ENCODE peak calls at places on chromosome 6, in nine cellular contexts. One of them, this sample, is unnamed.

GRCh38 chr6:137036566-137037300 is 8.0 kb downstream of the IL20RA start:
- DNase-seq in breast epithelium: peak
- DNase-seq in spleen: no peak
- DNase-seq in prostate gland: no peak
- DNase-seq in HepG2: peak
- DNase-seq in transverse colon: peak
- DNase-seq in esophagus muscularis mucosa: no peak
- DNase-seq in upper lobe of left lung: no peak
- DNase-seq in H1: no peak
- DNase-seq in this sample: no peak

GRCh38 chr6:6191476-6191875 is 129.0 kb downstream of the F13A1 start:
- DNase-seq in prostate gland: no peak
- DNase-seq in spleen: no peak
- DNase-seq in H1: no peak
- DNase-seq in upper lobe of left lung: no peak
- DNase-seq in esophagus muscularis mucosa: peak
- DNase-seq in transverse colon: no peak
- DNase-seq in breast epithelium: no peak
- DNase-seq in HepG2: peak
- DNase-seq in this sample: no peak

GRCh38 chr6:37882724-37883413 is 63.3 kb downstream of the ZFAND3 start:
- DNase-seq in esophagus muscularis mucosa: no peak
- DNase-seq in spleen: no peak
- DNase-seq in breast epithelium: no peak
- DNase-seq in transverse colon: no peak
- DNase-seq in H1: no peak
- DNase-seq in upper lobe of left lung: no peak
- DNase-seq in HepG2: peak
- DNase-seq in prostate gland: no peak
- DNase-seq in this sample: no peak

GRCh38 chr6:78910611-78911134 is 43.3 kb downstream of the IRAK1BP1 start:
- DNase-seq in spleen: peak
- DNase-seq in upper lobe of left lung: peak
- DNase-seq in HepG2: no peak
- DNase-seq in transverse colon: peak
- DNase-seq in prostate gland: no peak
- DNase-seq in breast epithelium: no peak
- DNase-seq in H1: peak
- DNase-seq in esophagus muscularis mucosa: no peak
- DNase-seq in this sample: peak

GRCh38 chr6:158686791-158687381 is 37.0 kb downstream of the SYTL3 start:
- DNase-seq in esophagus muscularis mucosa: no peak
- DNase-seq in transverse colon: peak
- DNase-seq in HepG2: no peak
- DNase-seq in breast epithelium: no peak
- DNase-seq in H1: no peak
- DNase-seq in prostate gland: no peak
- DNase-seq in upper lobe of left lung: no peak
- DNase-seq in spleen: peak
- DNase-seq in this sample: peak

GRCh38 chr6:43093361-43094289 is 17.5 kb downstream of the PTK7 start:
- DNase-seq in H1: no peak
- DNase-seq in upper lobe of left lung: no peak
- DNase-seq in esophagus muscularis mucosa: no peak
- DNase-seq in transverse colon: peak
- DNase-seq in breast epithelium: no peak
- DNase-seq in HepG2: peak
- DNase-seq in prostate gland: no peak
- DNase-seq in spleen: peak
- DNase-seq in this sample: no peak

GRCh38 chr6:109243863-109244825 is 138.1 kb downstream of the CD164 start:
- DNase-seq in esophagus muscularis mucosa: peak
- DNase-seq in spleen: no peak
- DNase-seq in HepG2: no peak
- DNase-seq in breast epithelium: no peak
- DNase-seq in prostate gland: no peak
- DNase-seq in upper lobe of left lung: no peak
- DNase-seq in H1: no peak
- DNase-seq in transverse colon: no peak
- DNase-seq in this sample: no peak

GRCh38 chr6:122726649-122727048 is 52.9 kb upstream of the FABP7 start:
- DNase-seq in H1: no peak
- DNase-seq in HepG2: peak
- DNase-seq in prostate gland: no peak
- DNase-seq in spleen: no peak
- DNase-seq in breast epithelium: no peak
- DNase-seq in upper lobe of left lung: no peak
- DNase-seq in transverse colon: no peak
- DNase-seq in esophagus muscularis mucosa: no peak
- DNase-seq in this sample: no peak

GRCh38 chr6:167497387-167498056 is 172.6 kb downstream of the TTLL2 start:
- DNase-seq in esophagus muscularis mucosa: no peak
- DNase-seq in prostate gland: no peak
- DNase-seq in transverse colon: no peak
- DNase-seq in H1: no peak
- DNase-seq in upper lobe of left lung: no peak
- DNase-seq in breast epithelium: no peak
- DNase-seq in spleen: no peak
- DNase-seq in HepG2: peak
- DNase-seq in this sample: no peak

GRCh38 chr6:133837801-133838349 is 51.0 kb upstream of the TCF21 start:
- DNase-seq in esophagus muscularis mucosa: no peak
- DNase-seq in upper lobe of left lung: peak
- DNase-seq in H1: peak
- DNase-seq in transverse colon: peak
- DNase-seq in prostate gland: peak
- DNase-seq in spleen: peak
- DNase-seq in HepG2: peak
- DNase-seq in breast epithelium: no peak
- DNase-seq in this sample: peak

GRCh38 chr6:157921685-157922367 is 59.8 kb upstream of the SYNJ2 start:
- DNase-seq in H1: no peak
- DNase-seq in spleen: no peak
- DNase-seq in prostate gland: no peak
- DNase-seq in esophagus muscularis mucosa: no peak
- DNase-seq in upper lobe of left lung: no peak
- DNase-seq in HepG2: no peak
- DNase-seq in breast epithelium: no peak
- DNase-seq in transverse colon: no peak
- DNase-seq in this sample: no peak

DNA sequence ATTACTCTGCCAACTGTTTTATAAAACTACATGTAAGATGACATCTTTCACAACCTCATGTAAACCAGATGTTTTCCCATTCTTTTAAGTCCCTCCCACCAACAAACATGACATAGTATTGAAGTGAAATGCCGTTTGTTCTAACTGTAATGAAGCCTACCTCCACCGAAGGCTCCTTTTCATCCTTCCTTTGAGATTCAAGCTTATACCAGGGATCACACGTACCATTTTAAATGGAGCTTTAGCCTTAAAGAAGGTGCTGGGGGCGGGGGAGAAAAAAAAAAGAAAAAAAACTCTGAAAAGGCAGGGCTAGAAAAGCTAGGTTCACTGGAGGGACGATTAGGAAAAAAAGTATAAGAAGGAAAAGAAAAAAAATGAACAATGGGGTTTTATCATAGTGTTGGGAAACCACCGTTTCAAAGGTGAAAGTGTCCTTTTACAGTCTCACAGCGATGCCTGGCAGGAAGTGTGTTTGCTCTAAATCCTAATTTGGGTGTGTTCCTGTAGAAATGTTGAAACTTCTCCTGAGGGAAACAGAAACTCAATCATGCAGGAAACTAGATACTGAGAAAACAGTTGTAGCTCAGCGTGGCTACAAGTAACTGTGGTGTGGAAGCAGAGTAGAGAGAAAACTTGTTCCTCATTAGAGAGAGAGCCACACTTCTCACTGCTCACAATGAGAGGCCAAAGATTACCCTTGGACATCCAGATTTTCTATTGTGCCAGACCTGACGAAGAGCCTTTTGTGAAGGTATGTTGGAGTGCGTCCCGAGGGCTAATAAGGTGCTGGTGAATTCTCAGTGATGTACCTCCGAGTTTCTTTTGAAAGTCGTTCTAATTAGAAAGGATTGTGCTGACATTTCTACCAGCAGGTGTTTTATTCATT is 37.6 kb upstream of the HINT3 start:
- DNase-seq in spleen: no peak
- DNase-seq in breast epithelium: no peak
- DNase-seq in upper lobe of left lung: no peak
- DNase-seq in H1: no peak
- DNase-seq in transverse colon: peak
- DNase-seq in esophagus muscularis mucosa: no peak
- DNase-seq in prostate gland: peak
- DNase-seq in HepG2: peak
- DNase-seq in this sample: peak
- TF ChIP-seq POLR2A in spleen: no peak
- TF ChIP-seq POLR2A in breast epithelium: peak
- TF ChIP-seq POLR2A in upper lobe of left lung: peak
- TF ChIP-seq POLR2A in H1: no peak
- TF ChIP-seq POLR2A in transverse colon: peak
- TF ChIP-seq POLR2A in esophagus muscularis mucosa: no peak
- TF ChIP-seq POLR2A in prostate gland: peak
- TF ChIP-seq POLR2A in HepG2: peak
- TF ChIP-seq POLR2A in this sample: peak

DNA sequence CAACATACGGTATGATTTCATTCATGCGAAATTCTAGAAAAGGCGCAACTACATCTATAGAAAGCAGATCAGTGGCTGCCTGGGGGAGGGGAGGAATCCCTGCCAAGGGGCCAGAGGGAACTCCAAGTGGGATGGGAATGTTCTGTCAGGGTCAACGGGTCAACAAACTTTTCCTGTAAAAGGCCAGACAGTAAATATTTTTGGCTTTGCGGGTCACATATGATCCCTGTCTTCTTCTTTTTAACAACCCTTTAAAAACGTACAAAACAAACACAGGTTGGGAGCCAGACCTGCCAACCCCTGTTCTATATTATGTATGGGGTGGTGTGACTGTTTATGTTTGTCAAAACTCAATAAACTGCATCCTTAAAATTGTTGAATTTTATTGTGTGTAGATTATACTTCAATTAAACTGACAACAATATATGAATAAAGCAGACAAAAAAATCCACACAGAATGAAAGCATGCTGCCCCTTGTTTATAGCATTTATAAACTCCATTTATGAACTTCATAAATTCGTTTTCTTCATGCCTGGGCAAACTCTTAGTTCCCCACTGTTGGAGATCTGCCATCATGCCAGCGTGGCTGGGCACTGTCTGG is 56.6 kb upstream of the TRAF3IP2 start:
- DNase-seq in spleen: no peak
- DNase-seq in H1: no peak
- DNase-seq in upper lobe of left lung: no peak
- DNase-seq in breast epithelium: no peak
- DNase-seq in transverse colon: no peak
- DNase-seq in esophagus muscularis mucosa: no peak
- DNase-seq in HepG2: no peak
- DNase-seq in prostate gland: no peak
- DNase-seq in this sample: no peak
- TF ChIP-seq POLR2AphosphoS5 in spleen: no peak
- TF ChIP-seq POLR2AphosphoS5 in H1: no peak
- TF ChIP-seq POLR2AphosphoS5 in upper lobe of left lung: no peak
- TF ChIP-seq POLR2AphosphoS5 in breast epithelium: no peak
- TF ChIP-seq POLR2AphosphoS5 in transverse colon: peak
- TF ChIP-seq POLR2AphosphoS5 in esophagus muscularis mucosa: no peak
- TF ChIP-seq POLR2AphosphoS5 in HepG2: no peak
- TF ChIP-seq POLR2AphosphoS5 in prostate gland: peak
- TF ChIP-seq POLR2AphosphoS5 in this sample: no peak

DNA sequence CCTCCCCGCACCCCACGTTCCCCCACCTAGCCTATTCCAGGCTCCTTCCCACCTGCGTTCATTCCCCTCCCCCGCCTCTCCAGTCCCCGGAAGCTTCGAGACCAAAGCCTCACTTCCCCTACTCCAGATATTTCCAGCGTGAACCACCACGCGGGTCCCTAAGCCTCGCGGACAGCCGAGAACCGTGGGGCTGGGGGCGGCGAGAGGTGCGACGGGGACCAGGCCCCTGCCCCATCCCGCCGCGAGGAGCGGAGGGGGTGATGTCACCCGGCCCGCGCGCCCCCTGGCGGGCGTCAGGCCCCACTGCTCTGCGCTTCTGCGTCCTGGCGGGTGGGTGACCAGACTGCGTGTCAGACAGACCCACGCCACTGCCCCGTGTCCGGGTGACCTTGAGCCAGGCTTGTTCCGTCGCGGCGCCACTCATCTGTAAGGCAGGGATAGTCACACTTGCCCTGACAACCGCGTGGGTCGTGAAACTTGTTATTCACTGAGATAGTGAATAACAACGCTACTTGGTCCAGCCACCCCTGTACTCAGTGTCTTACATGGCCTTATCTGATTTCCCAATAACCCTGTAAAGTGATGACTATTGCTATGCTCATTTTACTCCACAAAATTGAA is 9.0 kb upstream of the HSP90AB1 start:
- DNase-seq in spleen: peak
- DNase-seq in esophagus muscularis mucosa: peak
- DNase-seq in upper lobe of left lung: peak
- DNase-seq in H1: no peak
- DNase-seq in breast epithelium: peak
- DNase-seq in prostate gland: peak
- DNase-seq in HepG2: peak
- DNase-seq in transverse colon: peak
- DNase-seq in this sample: peak
- TF ChIP-seq POLR2A in spleen: peak
- TF ChIP-seq POLR2A in esophagus muscularis mucosa: peak
- TF ChIP-seq POLR2A in upper lobe of left lung: peak
- TF ChIP-seq POLR2A in H1: peak
- TF ChIP-seq POLR2A in breast epithelium: peak
- TF ChIP-seq POLR2A in prostate gland: peak
- TF ChIP-seq POLR2A in HepG2: no peak
- TF ChIP-seq POLR2A in transverse colon: peak
- TF ChIP-seq POLR2A in this sample: no peak

DNA sequence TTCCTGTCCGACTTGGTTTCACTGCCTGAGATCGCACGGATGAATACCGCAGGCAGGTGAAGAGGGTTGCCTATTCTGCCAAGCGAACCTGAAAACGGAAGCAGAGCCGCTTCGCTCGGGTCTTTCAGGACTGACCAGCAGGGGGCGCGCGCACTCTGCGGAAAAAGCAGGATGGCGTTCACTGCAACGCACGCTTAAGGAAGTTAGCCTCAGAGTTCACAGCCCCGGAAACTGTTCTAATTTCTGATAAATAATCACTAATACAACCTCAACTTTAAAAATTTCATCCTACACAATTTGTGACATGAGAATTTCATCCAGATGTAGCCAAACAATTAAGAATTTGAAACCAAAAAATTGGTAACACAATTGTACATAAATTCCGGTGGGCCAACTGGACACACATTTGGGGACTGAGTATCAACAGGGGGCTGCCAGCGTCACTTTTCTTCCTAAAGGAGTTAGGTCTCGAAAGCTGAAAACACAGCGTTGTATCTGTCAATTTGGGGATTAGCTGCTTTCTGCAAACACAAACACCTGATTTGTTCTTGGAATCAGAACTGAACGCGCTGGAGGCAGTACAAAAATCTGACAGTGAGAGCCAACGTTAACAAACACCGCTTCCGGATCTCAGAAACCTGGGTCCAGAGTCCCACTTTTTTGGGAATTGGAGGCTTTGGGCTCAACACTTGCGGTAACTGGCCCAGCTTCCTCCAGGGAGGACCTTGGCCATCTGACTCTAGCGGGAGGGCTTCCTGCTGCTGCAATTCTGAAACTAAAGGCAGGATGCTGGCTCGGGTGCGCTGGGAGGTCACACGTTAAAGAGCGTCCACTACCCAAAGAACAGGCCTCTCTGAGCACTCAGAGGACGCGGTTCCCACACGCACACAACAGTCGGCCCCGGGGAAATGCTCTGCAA is 8.8 kb downstream of the PXDC1 start:
- DNase-seq in esophagus muscularis mucosa: peak
- DNase-seq in HepG2: peak
- DNase-seq in transverse colon: peak
- DNase-seq in spleen: peak
- DNase-seq in H1: peak
- DNase-seq in breast epithelium: peak
- DNase-seq in prostate gland: peak
- DNase-seq in upper lobe of left lung: peak
- DNase-seq in this sample: peak
- TF ChIP-seq POLR2AphosphoS5 in esophagus muscularis mucosa: peak
- TF ChIP-seq POLR2AphosphoS5 in HepG2: no peak
- TF ChIP-seq POLR2AphosphoS5 in transverse colon: peak
- TF ChIP-seq POLR2AphosphoS5 in spleen: no peak
- TF ChIP-seq POLR2AphosphoS5 in H1: no peak
- TF ChIP-seq POLR2AphosphoS5 in breast epithelium: peak
- TF ChIP-seq POLR2AphosphoS5 in prostate gland: peak
- TF ChIP-seq POLR2AphosphoS5 in upper lobe of left lung: peak
- TF ChIP-seq POLR2AphosphoS5 in this sample: no peak